ENCODE peak calls at places on chromosomes 1 and 21, in eight cellular contexts. One of them, this sample, is unnamed.
A peak's percentile ranks its signal among the peaks of the same experiment; 100 is the strongest.

GRCh38 chr1:108897865-108898720 is 21.3 kb downstream of the GPSM2 start:
- DNase-seq in A549: peak; percentile 55
- DNase-seq in GM13976: peak; percentile 41
- DNase-seq in activated B cell treated with CpG ODN at 0.5 μM for 24 hours: no peak
- DNase-seq in GM23338: peak; percentile 72
- DNase-seq in foreskin keratinocyte: peak; percentile 23
- DNase-seq in AG09309: peak; percentile 52
- DNase-seq in PC-3: peak; percentile 80
- DNase-seq in this sample: peak; percentile 22

GRCh38 chr1:171937938-171938337 is 96.6 kb downstream of the DNM3 start:
- DNase-seq in AG09309: no peak
- DNase-seq in activated B cell treated with CpG ODN at 0.5 μM for 24 hours: no peak
- DNase-seq in GM23338: no peak
- DNase-seq in PC-3: no peak
- DNase-seq in A549: no peak
- DNase-seq in foreskin keratinocyte: no peak
- DNase-seq in GM13976: no peak
- DNase-seq in this sample: no peak

GRCh38 chr1:31978853-31979400 is 34.7 kb upstream of the KHDRBS1 start:
- DNase-seq in GM23338: peak; percentile 43
- DNase-seq in foreskin keratinocyte: no peak
- DNase-seq in AG09309: no peak
- DNase-seq in A549: no peak
- DNase-seq in GM13976: no peak
- DNase-seq in activated B cell treated with CpG ODN at 0.5 μM for 24 hours: no peak
- DNase-seq in PC-3: no peak
- DNase-seq in this sample: no peak

GRCh38 chr1:27633640-27634165 is 1.3 kb downstream of the FGR start:
- DNase-seq in A549: no peak
- DNase-seq in GM13976: no peak
- DNase-seq in foreskin keratinocyte: no peak
- DNase-seq in AG09309: no peak
- DNase-seq in GM23338: no peak
- DNase-seq in PC-3: no peak
- DNase-seq in activated B cell treated with CpG ODN at 0.5 μM for 24 hours: no peak
- DNase-seq in this sample: no peak

GRCh38 chr1:199742547-199742946 is 285.0 kb upstream of the NR5A2 start:
- DNase-seq in GM13976: no peak
- DNase-seq in AG09309: peak; percentile 71
- DNase-seq in PC-3: peak; percentile 75
- DNase-seq in foreskin keratinocyte: peak; percentile 75
- DNase-seq in activated B cell treated with CpG ODN at 0.5 μM for 24 hours: no peak
- DNase-seq in A549: peak; percentile 76
- DNase-seq in GM23338: no peak
- DNase-seq in this sample: peak; percentile 27

GRCh38 chr1:96969656-96970163 is 248.1 kb downstream of the PTBP2 start:
- DNase-seq in GM23338: no peak
- DNase-seq in foreskin keratinocyte: no peak
- DNase-seq in GM13976: no peak
- DNase-seq in activated B cell treated with CpG ODN at 0.5 μM for 24 hours: no peak
- DNase-seq in A549: no peak
- DNase-seq in PC-3: no peak
- DNase-seq in AG09309: no peak
- DNase-seq in this sample: no peak

GRCh38 chr1:8625981-8626898 is 191.2 kb downstream of the RERE start:
- DNase-seq in GM13976: no peak
- DNase-seq in foreskin keratinocyte: peak; percentile 63
- DNase-seq in PC-3: peak; percentile 85
- DNase-seq in AG09309: peak; percentile 94
- DNase-seq in GM23338: no peak
- DNase-seq in A549: peak; percentile 55
- DNase-seq in activated B cell treated with CpG ODN at 0.5 μM for 24 hours: no peak
- DNase-seq in this sample: no peak

GRCh38 chr1:29835486-29836273 is 599.4 kb downstream of the PTPRU start:
- DNase-seq in A549: no peak
- DNase-seq in foreskin keratinocyte: no peak
- DNase-seq in AG09309: no peak
- DNase-seq in GM13976: no peak
- DNase-seq in GM23338: no peak
- DNase-seq in activated B cell treated with CpG ODN at 0.5 μM for 24 hours: no peak
- DNase-seq in PC-3: no peak
- DNase-seq in this sample: no peak

GRCh38 chr1:235920596-235921375 is 54.1 kb upstream of the LYST start:
- DNase-seq in foreskin keratinocyte: no peak
- DNase-seq in activated B cell treated with CpG ODN at 0.5 μM for 24 hours: no peak
- DNase-seq in PC-3: no peak
- DNase-seq in GM13976: no peak
- DNase-seq in AG09309: peak; percentile 60
- DNase-seq in A549: no peak
- DNase-seq in GM23338: no peak
- DNase-seq in this sample: no peak

GRCh38 chr1:49163041-49163440 is 386.4 kb upstream of the BEND5 start:
- DNase-seq in AG09309: no peak
- DNase-seq in GM13976: no peak
- DNase-seq in GM23338: no peak
- DNase-seq in PC-3: peak; percentile 90
- DNase-seq in A549: no peak
- DNase-seq in foreskin keratinocyte: peak; percentile 52
- DNase-seq in activated B cell treated with CpG ODN at 0.5 μM for 24 hours: no peak
- DNase-seq in this sample: no peak

GRCh38 chr1:234704106-234704887 is 94.3 kb upstream of the IRF2BP2 start:
- DNase-seq in foreskin keratinocyte: no peak
- DNase-seq in GM23338: no peak
- DNase-seq in GM13976: no peak
- DNase-seq in A549: no peak
- DNase-seq in activated B cell treated with CpG ODN at 0.5 μM for 24 hours: no peak
- DNase-seq in PC-3: no peak
- DNase-seq in AG09309: no peak
- DNase-seq in this sample: no peak

GRCh38 chr1:116923421-116923820 is 13.7 kb downstream of the PTGFRN start:
- DNase-seq in A549: no peak
- DNase-seq in GM23338: no peak
- DNase-seq in GM13976: no peak
- DNase-seq in activated B cell treated with CpG ODN at 0.5 μM for 24 hours: no peak
- DNase-seq in foreskin keratinocyte: no peak
- DNase-seq in PC-3: peak; percentile 28
- DNase-seq in AG09309: no peak
- DNase-seq in this sample: no peak

GRCh38 chr1:54850082-54850730 is 36.8 kb downstream of the DHCR24 start:
- DNase-seq in PC-3: peak; percentile 84
- DNase-seq in GM13976: no peak
- DNase-seq in foreskin keratinocyte: no peak
- DNase-seq in activated B cell treated with CpG ODN at 0.5 μM for 24 hours: no peak
- DNase-seq in A549: no peak
- DNase-seq in GM23338: no peak
- DNase-seq in AG09309: no peak
- DNase-seq in this sample: no peak

GRCh38 chr1:91478693-91479234 is 21.9 kb upstream of the CDC7 start:
- DNase-seq in activated B cell treated with CpG ODN at 0.5 μM for 24 hours: no peak
- DNase-seq in GM23338: no peak
- DNase-seq in AG09309: no peak
- DNase-seq in A549: no peak
- DNase-seq in foreskin keratinocyte: no peak
- DNase-seq in GM13976: no peak
- DNase-seq in PC-3: no peak
- DNase-seq in this sample: no peak

GRCh38 chr21:43976661-43977060 is 35.4 kb upstream of the TRAPPC10 start:
- DNase-seq in GM13976: no peak
- DNase-seq in activated B cell treated with CpG ODN at 0.5 μM for 24 hours: no peak
- DNase-seq in A549: no peak
- DNase-seq in GM23338: no peak
- DNase-seq in AG09309: no peak
- DNase-seq in foreskin keratinocyte: no peak
- DNase-seq in PC-3: peak; percentile 45
- DNase-seq in this sample: no peak

GRCh38 chr1:6585081-6585722 is 5.4 kb downstream of the ZBTB48 start:
- DNase-seq in PC-3: no peak
- DNase-seq in activated B cell treated with CpG ODN at 0.5 μM for 24 hours: no peak
- DNase-seq in foreskin keratinocyte: no peak
- DNase-seq in A549: no peak
- DNase-seq in AG09309: no peak
- DNase-seq in GM13976: no peak
- DNase-seq in GM23338: no peak
- DNase-seq in this sample: no peak

GRCh38 chr1:161215079-161215478 is at the start of gene FCER1G:
- DNase-seq in foreskin keratinocyte: no peak
- DNase-seq in activated B cell treated with CpG ODN at 0.5 μM for 24 hours: no peak
- DNase-seq in GM23338: no peak
- DNase-seq in A549: no peak
- DNase-seq in GM13976: no peak
- DNase-seq in AG09309: no peak
- DNase-seq in PC-3: no peak
- DNase-seq in this sample: no peak

DNA sequence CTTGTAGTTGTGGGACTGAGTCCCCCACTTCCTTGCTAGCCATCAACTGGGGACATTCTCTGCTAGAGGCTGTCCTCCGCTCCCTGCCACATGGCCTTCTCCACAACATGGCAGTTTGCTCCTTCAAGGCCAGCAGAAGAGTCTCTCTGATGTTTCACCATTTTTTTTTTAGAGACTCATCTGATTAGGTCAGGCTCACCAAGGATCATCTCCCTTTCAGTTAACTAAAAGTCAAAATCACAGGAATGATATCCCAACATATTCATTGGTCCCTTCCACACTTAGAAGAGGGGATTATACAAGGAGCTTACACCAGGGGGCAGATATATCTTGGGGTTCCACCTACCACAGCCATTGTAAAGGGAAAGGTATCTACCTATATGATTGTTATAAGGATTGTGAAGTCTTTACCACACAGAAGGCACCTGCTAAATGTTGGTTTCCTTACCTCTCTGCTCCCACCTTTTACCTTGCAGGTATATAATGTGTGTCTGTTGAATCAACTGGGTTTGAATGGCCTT is 23.3 kb downstream of the RIMKLA start:
- DNase-seq in PC-3: peak; percentile 23
- DNase-seq in GM23338: peak; percentile 44
- DNase-seq in activated B cell treated with CpG ODN at 0.5 μM for 24 hours: no peak
- DNase-seq in GM13976: no peak
- DNase-seq in foreskin keratinocyte: no peak
- DNase-seq in A549: no peak
- DNase-seq in AG09309: no peak
- DNase-seq in this sample: no peak
- TF ChIP-seq CTCF in PC-3: peak; percentile 43
- TF ChIP-seq CTCF in GM23338: peak; percentile 48
- TF ChIP-seq CTCF in activated B cell treated with CpG ODN at 0.5 μM for 24 hours: no peak
- TF ChIP-seq CTCF in GM13976: no peak
- TF ChIP-seq CTCF in foreskin keratinocyte: peak; percentile 49
- TF ChIP-seq CTCF in A549: no peak
- TF ChIP-seq CTCF in AG09309: no peak
- TF ChIP-seq CTCF in this sample: no peak

DNA sequence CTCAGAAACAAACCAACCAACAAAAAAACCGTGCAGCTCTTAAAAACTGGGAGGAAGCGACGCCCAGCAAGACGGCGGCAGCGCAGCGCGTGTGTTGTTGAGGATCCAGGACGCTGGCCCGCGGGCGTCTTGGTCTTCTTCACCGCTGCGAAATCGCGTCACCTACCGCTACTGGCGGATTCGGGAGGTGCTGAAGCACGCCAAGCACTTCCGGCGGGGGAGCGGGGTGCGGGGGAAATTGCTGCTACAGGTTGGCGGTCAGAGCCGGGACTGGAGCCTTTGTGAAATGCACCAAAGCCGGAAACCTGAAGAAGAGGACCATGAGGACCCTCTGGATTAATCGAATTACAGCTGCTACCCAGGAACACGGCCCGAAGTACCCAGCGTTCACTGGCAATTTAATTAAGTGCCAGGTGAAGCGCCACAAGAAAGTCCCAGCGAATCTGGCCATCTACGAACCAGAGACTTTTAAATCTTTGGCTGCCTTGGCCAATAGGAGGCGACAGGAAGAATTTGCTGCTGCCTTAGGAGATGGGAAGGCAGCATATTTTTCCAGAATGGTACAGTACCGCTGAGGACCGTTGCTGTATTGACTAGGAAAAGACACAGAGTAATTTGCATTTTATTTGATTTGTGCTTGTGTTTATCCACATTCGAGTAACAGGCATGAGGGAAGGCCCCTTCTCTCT is 11.9 kb upstream of the RIPPLY3 start:
- DNase-seq in A549: no peak
- DNase-seq in AG09309: no peak
- DNase-seq in GM13976: no peak
- DNase-seq in foreskin keratinocyte: no peak
- DNase-seq in activated B cell treated with CpG ODN at 0.5 μM for 24 hours: no peak
- DNase-seq in PC-3: no peak
- DNase-seq in GM23338: peak; percentile 94
- DNase-seq in this sample: no peak
- TF ChIP-seq CTCF in A549: no peak
- TF ChIP-seq CTCF in AG09309: no peak
- TF ChIP-seq CTCF in GM13976: no peak
- TF ChIP-seq CTCF in foreskin keratinocyte: no peak
- TF ChIP-seq CTCF in activated B cell treated with CpG ODN at 0.5 μM for 24 hours: no peak
- TF ChIP-seq CTCF in PC-3: peak; percentile 21
- TF ChIP-seq CTCF in GM23338: peak; percentile 45
- TF ChIP-seq CTCF in this sample: no peak

GRCh38 chr1:153292740-153293479 is 19.8 kb downstream of the PGLYRP3 start:
- DNase-seq in PC-3: no peak
- DNase-seq in AG09309: no peak
- DNase-seq in activated B cell treated with CpG ODN at 0.5 μM for 24 hours: no peak
- DNase-seq in GM23338: peak; percentile 61
- DNase-seq in foreskin keratinocyte: no peak
- DNase-seq in GM13976: no peak
- DNase-seq in A549: no peak
- DNase-seq in this sample: no peak

GRCh38 chr1:153292185-153292584 is 20.6 kb downstream of the PGLYRP3 start:
- DNase-seq in GM13976: no peak
- DNase-seq in PC-3: no peak
- DNase-seq in A549: no peak
- DNase-seq in foreskin keratinocyte: no peak
- DNase-seq in GM23338: no peak
- DNase-seq in AG09309: no peak
- DNase-seq in activated B cell treated with CpG ODN at 0.5 μM for 24 hours: no peak
- DNase-seq in this sample: no peak

GRCh38 chr1:153291514-153291913 is 21.2 kb downstream of the PGLYRP3 start:
- DNase-seq in PC-3: no peak
- DNase-seq in AG09309: no peak
- DNase-seq in foreskin keratinocyte: no peak
- DNase-seq in activated B cell treated with CpG ODN at 0.5 μM for 24 hours: no peak
- DNase-seq in GM13976: peak; percentile 62
- DNase-seq in A549: no peak
- DNase-seq in GM23338: no peak
- DNase-seq in this sample: no peak

GRCh38 chr1:153293480-153293775 is 19.3 kb downstream of the PGLYRP3 start:
- DNase-seq in GM13976: no peak
- DNase-seq in GM23338: no peak
- DNase-seq in PC-3: no peak
- DNase-seq in activated B cell treated with CpG ODN at 0.5 μM for 24 hours: no peak
- DNase-seq in foreskin keratinocyte: peak; percentile 83
- DNase-seq in A549: no peak
- DNase-seq in AG09309: no peak
- DNase-seq in this sample: no peak

GRCh38 chr1:153288634-153289275 is 24.0 kb downstream of the PGLYRP3 start:
- DNase-seq in AG09309: no peak
- DNase-seq in foreskin keratinocyte: peak; percentile 76
- DNase-seq in A549: peak; percentile 35
- DNase-seq in PC-3: peak; percentile 40
- DNase-seq in GM13976: peak; percentile 66
- DNase-seq in GM23338: peak; percentile 75
- DNase-seq in activated B cell treated with CpG ODN at 0.5 μM for 24 hours: no peak
- DNase-seq in this sample: peak; percentile 60
- TF ChIP-seq CTCF in AG09309: peak; percentile 57
- TF ChIP-seq CTCF in foreskin keratinocyte: peak; percentile 94
- TF ChIP-seq CTCF in A549: peak; percentile 49
- TF ChIP-seq CTCF in PC-3: peak; percentile 75
- TF ChIP-seq CTCF in GM13976: peak; percentile 70
- TF ChIP-seq CTCF in GM23338: peak; percentile 67
- TF ChIP-seq CTCF in activated B cell treated with CpG ODN at 0.5 μM for 24 hours: no peak
- TF ChIP-seq CTCF in this sample: peak; percentile 76

GRCh38 chr21:39086547-39086946 is 96.7 kb downstream of the PSMG1 start:
- DNase-seq in GM23338: no peak
- DNase-seq in AG09309: no peak
- DNase-seq in PC-3: no peak
- DNase-seq in A549: no peak
- DNase-seq in GM13976: no peak
- DNase-seq in foreskin keratinocyte: no peak
- DNase-seq in activated B cell treated with CpG ODN at 0.5 μM for 24 hours: no peak
- DNase-seq in this sample: no peak
- TF ChIP-seq CTCF in GM23338: peak; percentile 42
- TF ChIP-seq CTCF in AG09309: no peak
- TF ChIP-seq CTCF in PC-3: peak; percentile 35
- TF ChIP-seq CTCF in A549: peak; percentile 12
- TF ChIP-seq CTCF in GM13976: no peak
- TF ChIP-seq CTCF in foreskin keratinocyte: peak; percentile 36
- TF ChIP-seq CTCF in activated B cell treated with CpG ODN at 0.5 μM for 24 hours: no peak
- TF ChIP-seq CTCF in this sample: no peak

This sample was measured in Calu3.